ENCODE peak calls at places on chromosomes 12 and 14, in five cellular contexts. Y, E, R, V and A are unnamed samples.

GRCh38 chr12:100460702-100461101 is 13.0 kb upstream of the NR1H4 start:
- DNase-seq in Y (no peak), E (no peak), R (no peak), V (no peak), A (no peak)

GRCh38 chr14:93014038-93015023 is 91.4 kb downstream of the CHGA start:
- DNase-seq in Y (no peak), E (no peak), R (no peak), V (no peak), A (no peak)

GRCh38 chr12:53328043-53328435 is 6.6 kb upstream of the AAAS start:
- DNase-seq in Y (no peak), E (no peak), R (peak; percentile 82), V (peak; percentile 63), A (no peak)

GRCh38 chr12:93638954-93639353 is 38.2 kb upstream of the CRADD start:
- DNase-seq in Y (no peak), E (no peak), R (no peak), V (peak; percentile 14), A (peak; percentile 18)

GRCh38 chr12:14272954-14273910 is 92.2 kb upstream of the ATF7IP start:
- DNase-seq in Y (no peak), E (peak; percentile 49), R (no peak), V (no peak), A (peak; percentile 29)

GRCh38 chr12:73225941-73226340 is 953.8 kb downstream of the TRHDE start:
- DNase-seq in Y (no peak), E (no peak), R (no peak), V (no peak), A (no peak)

GRCh38 chr14:74140374-74140850 is 55.7 kb downstream of the LIN52 start:
- DNase-seq in Y (peak; percentile 11), E (peak; percentile 56), R (no peak), V (no peak), A (peak; percentile 52)

GRCh38 chr14:92040431-92041040 is 677 bp upstream of the TRIP11 start:
- DNase-seq in Y (peak; percentile 8), E (peak; percentile 67), R (no peak), V (no peak), A (peak; percentile 46)

GRCh38 chr14:73753887-73754880 is 40.0 kb upstream of the PNMA1 start:
- DNase-seq in Y (no peak), E (no peak), R (peak; percentile 23), V (no peak), A (peak; percentile 89)

GRCh38 chr12:29051221-29051620 is 97.9 kb upstream of the FAR2 start:
- DNase-seq in Y (no peak), E (no peak), R (no peak), V (no peak), A (no peak)

GRCh38 chr12:91778938-91779400 is 366.7 kb downstream of the BTG1 start:
- DNase-seq in Y (no peak), E (peak; percentile 95), R (no peak), V (no peak), A (peak; percentile 93)

GRCh38 chr14:74133833-74134481 is 49.2 kb downstream of the LIN52 start:
- DNase-seq in Y (no peak), E (no peak), R (no peak), V (no peak), A (no peak)

DNA sequence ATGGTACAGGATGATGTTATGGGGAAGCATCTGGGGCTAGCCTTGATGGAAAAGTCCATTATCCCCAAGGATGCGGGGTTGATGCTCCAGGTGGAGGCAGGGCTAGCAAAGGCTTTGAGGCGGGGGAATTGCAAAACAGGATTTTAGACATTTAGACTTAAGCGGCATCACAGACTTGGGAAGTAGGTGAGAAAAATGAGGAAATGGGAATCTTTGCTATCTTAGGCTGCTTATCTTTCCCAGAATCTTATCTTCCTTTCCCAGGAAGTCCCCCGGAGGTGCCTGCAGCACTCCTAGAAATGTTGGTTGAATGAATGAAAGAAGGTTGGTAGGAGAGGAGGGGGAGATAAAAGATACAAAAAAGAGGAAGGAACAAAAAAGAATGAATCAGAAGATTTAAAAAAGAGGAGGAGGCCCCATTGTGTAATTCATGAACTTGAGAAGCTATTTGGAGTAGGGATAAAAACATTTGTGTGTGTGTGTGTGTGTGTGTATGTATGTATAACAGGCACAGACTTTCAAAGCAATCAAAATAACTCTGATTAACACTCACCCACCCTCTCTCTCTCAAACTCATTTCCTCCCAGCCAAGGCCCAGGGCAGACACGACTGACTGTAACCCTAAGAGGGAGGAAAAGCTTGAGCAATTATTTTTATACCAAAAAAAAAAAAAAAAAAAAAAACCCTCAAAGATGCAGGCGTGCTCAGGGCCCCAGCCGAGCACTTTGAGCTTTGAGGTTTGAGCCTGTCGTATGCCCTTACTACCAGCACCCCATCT is 62.5 kb upstream of the TBX3 start:
- DNase-seq in Y (no peak), E (peak; percentile 53), R (no peak), V (no peak), A (no peak)
- H3K14ac ChIP-seq in Y (no peak overlapping the region), E (peak overlapping the region; percentile 29), R (no peak overlapping the region), V (no peak overlapping the region), A (peak overlapping the region; percentile 22)

DNA sequence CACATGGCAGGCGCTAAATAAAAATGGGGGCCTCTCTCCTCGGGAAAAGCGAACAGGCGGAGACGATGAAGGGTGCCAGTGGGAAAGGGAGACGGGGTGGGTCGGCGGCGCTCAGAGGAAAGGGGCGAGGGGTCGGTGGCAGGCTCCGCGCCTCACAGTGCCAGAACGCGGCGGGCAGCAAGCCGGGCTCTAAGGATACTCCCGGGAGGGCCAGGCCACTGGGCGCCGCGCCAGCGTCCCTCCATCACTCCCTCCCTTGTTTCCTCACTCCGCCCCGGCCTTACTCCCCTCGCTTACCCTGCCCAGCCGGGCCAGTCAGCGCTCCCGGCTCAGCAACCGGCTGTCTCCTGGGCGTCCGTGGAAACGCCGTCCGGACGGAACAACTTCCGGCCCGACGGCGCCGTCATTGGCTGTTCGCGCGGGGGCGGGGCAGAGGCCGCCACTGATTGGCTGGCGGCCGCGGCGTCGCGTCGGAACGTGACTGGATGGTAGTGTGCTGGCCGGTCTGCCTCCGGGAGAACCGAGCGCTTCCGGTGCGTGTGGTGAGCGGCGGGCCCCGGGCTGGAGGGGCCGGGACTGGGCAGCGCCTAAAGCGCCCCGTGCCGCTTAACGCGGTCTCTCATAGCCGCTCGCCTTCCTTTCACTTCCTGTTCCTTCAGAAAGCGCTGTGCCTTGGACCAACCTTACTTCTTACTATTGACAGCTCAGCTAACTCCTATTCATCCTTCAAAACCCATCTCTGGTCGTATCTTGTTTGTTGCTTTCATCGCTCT is 53.0 kb downstream of the SLC25A47 start:
- DNase-seq in Y (peak; percentile 94), E (peak; percentile 98), R (peak; percentile 97), V (peak; percentile 95), A (peak; percentile 98)
- H3K18ac ChIP-seq in Y (peak within 1 kb of the TSS; percentile 68), E (peak within 1 kb of the TSS; percentile 57), R (peak within 1 kb of the TSS; percentile 81), V (peak within 1 kb of the TSS; percentile 51), A (peak within 1 kb of the TSS; percentile 82)

GRCh38 chr12:46380881-46381280 is 8.3 kb upstream of the SLC38A2 start:
- DNase-seq in Y (no peak), E (no peak), R (no peak), V (no peak), A (no peak)

GRCh38 chr12:46379352-46379751 is 6.8 kb upstream of the SLC38A2 start:
- DNase-seq in Y (no peak), E (no peak), R (no peak), V (no peak), A (no peak)

GRCh38 chr12:46378530-46378929 is 6.0 kb upstream of the SLC38A2 start:
- DNase-seq in Y (no peak), E (no peak), R (no peak), V (no peak), A (no peak)

GRCh38 chr12:46382425-46382973 is 9.9 kb upstream of the SLC38A2 start:
- DNase-seq in Y (no peak), E (peak; percentile 23), R (no peak), V (no peak), A (peak; percentile 66)

GRCh38 chr12:46380397-46380796 is 7.8 kb upstream of the SLC38A2 start:
- DNase-seq in Y (no peak), E (no peak), R (no peak), V (no peak), A (no peak)
- H2BK12ac ChIP-seq in Y (no peak overlapping the region), E (no peak overlapping the region), R (no peak overlapping the region), V (peak overlapping the region; percentile 46), A (no peak overlapping the region)

DNA sequence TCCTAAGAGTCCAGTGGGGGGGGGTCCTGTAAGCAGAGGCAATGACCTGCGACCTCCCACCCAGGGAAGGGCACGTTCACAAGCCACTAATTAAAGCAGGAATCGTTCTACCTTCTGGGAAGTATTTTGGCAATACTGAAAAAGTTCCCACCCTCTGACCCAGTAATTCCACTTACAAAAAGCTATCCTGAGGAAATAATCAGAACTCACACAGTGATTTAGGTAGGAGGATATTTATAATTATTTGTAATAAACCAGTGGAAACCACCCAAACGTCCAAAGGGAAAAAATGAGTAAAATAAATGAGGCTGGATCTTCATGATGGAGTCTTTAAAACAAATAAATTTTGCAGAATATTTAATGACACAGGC is 54.7 kb downstream of the SSH1 start:
- DNase-seq in Y (no peak), E (no peak), R (no peak), V (no peak), A (peak; percentile 67)
- H3K14ac ChIP-seq in Y (no peak overlapping the region), E (no peak overlapping the region), R (no peak overlapping the region), V (no peak overlapping the region), A (no peak overlapping the region)

GRCh38 chr14:104826858-104827172 is 25.9 kb downstream of the ZBTB42 start:
- DNase-seq in Y (peak; percentile 36), E (no peak), R (no peak), V (peak; percentile 62), A (no peak)
- H3K18ac ChIP-seq in Y (peak overlapping the region; percentile 90), E (no peak overlapping the region), R (no peak overlapping the region), V (no peak overlapping the region), A (peak overlapping the region; percentile 90)

DNA sequence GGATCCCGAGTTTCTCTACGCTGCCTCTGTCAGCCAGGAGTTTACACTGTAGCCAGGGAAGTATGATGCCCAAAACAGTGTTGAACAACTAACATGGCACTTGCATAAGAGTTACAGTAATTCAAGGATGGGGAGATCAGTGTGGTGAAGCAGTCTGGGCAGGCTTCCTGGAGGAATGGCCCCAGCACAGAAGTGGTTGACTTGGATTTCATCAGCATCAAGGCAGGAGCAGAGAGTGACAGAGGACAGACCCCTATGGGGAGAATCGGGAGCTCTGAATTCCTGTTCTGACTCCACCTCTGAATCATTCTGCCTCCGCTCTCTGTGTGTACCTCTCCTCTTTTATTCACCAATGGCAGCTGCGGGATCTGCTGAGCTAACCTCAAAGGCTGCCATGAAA is 124.5 kb downstream of the KCNA5 start:
- DNase-seq in Y (no peak), E (no peak), R (no peak), V (no peak), A (no peak)
- H2BK12ac ChIP-seq in Y (peak overlapping the region; percentile 0), E (no peak overlapping the region), R (no peak overlapping the region), V (no peak overlapping the region), A (no peak overlapping the region)

GRCh38 chr12:989051-989450 is 2.0 kb upstream of the ERC1 start:
- DNase-seq in Y (no peak), E (no peak), R (no peak), V (no peak), A (no peak)
- H3K14ac ChIP-seq in Y (no peak overlapping the region), E (no peak overlapping the region), R (no peak overlapping the region), V (no peak overlapping the region), A (no peak overlapping the region)

GRCh38 chr12:95633049-95633545 is 81.8 kb upstream of the USP44 start:
- DNase-seq in Y (no peak), E (peak; percentile 87), R (no peak), V (no peak), A (peak; percentile 79)
- H3K18ac ChIP-seq in Y (no peak overlapping the region), E (no peak overlapping the region), R (no peak overlapping the region), V (no peak overlapping the region), A (peak overlapping the region; percentile 2)